ENCODE peak calls at places on chromosomes 7 and 10, in nine cellular contexts. One of them, this sample, is unnamed.

GRCh38 chr7:92765725-92766124 is 70.6 kb downstream of the CDK6 start:
- DNase-seq in kidney: no peak
- DNase-seq in AG10803: peak; percentile 87
- DNase-seq in breast epithelium: no peak
- DNase-seq in Jurkat, Clone E6-1: no peak
- DNase-seq in activated CD4-positive, CD25-positive, alpha-beta regulatory T cell: no peak
- DNase-seq in EL: peak; percentile 93
- DNase-seq in activated effector memory CD4-positive, alpha-beta T cell treated with anti-CD3 and anti-CD28 coated beads, Interleukin-2, amount 50 U/mL, for 16 hours: no peak
- DNase-seq in stimulated activated CD4-positive, alpha-beta T cell treated with anti-CD3 and anti-CD28 coated beads, Interleukin-1b, Interleukin-23, amount 100 ng/mL, for 1 hour: no peak
- DNase-seq in this sample: no peak

GRCh38 chr10:76071638-76072317 is 640.4 kb downstream of the LRMDA start:
- DNase-seq in kidney: no peak
- DNase-seq in AG10803: peak; percentile 92
- DNase-seq in breast epithelium: no peak
- DNase-seq in Jurkat, Clone E6-1: no peak
- DNase-seq in activated CD4-positive, CD25-positive, alpha-beta regulatory T cell: no peak
- DNase-seq in EL: peak; percentile 6
- DNase-seq in activated effector memory CD4-positive, alpha-beta T cell treated with anti-CD3 and anti-CD28 coated beads, Interleukin-2, amount 50 U/mL, for 16 hours: no peak
- DNase-seq in stimulated activated CD4-positive, alpha-beta T cell treated with anti-CD3 and anti-CD28 coated beads, Interleukin-1b, Interleukin-23, amount 100 ng/mL, for 1 hour: no peak
- DNase-seq in this sample: no peak

GRCh38 chr10:94524146-94524545 is 21.4 kb upstream of the HELLS start:
- DNase-seq in kidney: no peak
- DNase-seq in AG10803: peak; percentile 77
- DNase-seq in breast epithelium: no peak
- DNase-seq in Jurkat, Clone E6-1: no peak
- DNase-seq in activated CD4-positive, CD25-positive, alpha-beta regulatory T cell: no peak
- DNase-seq in EL: peak; percentile 49
- DNase-seq in activated effector memory CD4-positive, alpha-beta T cell treated with anti-CD3 and anti-CD28 coated beads, Interleukin-2, amount 50 U/mL, for 16 hours: no peak
- DNase-seq in stimulated activated CD4-positive, alpha-beta T cell treated with anti-CD3 and anti-CD28 coated beads, Interleukin-1b, Interleukin-23, amount 100 ng/mL, for 1 hour: no peak
- DNase-seq in this sample: no peak

GRCh38 chr7:152424348-152425108 is 11.3 kb downstream of the KMT2C start:
- DNase-seq in kidney: no peak
- DNase-seq in AG10803: no peak
- DNase-seq in breast epithelium: no peak
- DNase-seq in Jurkat, Clone E6-1: no peak
- DNase-seq in activated CD4-positive, CD25-positive, alpha-beta regulatory T cell: no peak
- DNase-seq in EL: peak; percentile 31
- DNase-seq in activated effector memory CD4-positive, alpha-beta T cell treated with anti-CD3 and anti-CD28 coated beads, Interleukin-2, amount 50 U/mL, for 16 hours: no peak
- DNase-seq in stimulated activated CD4-positive, alpha-beta T cell treated with anti-CD3 and anti-CD28 coated beads, Interleukin-1b, Interleukin-23, amount 100 ng/mL, for 1 hour: no peak
- DNase-seq in this sample: no peak

GRCh38 chr10:104260775-104261115 is 6.1 kb downstream of the GSTO1 start:
- DNase-seq in kidney: no peak
- DNase-seq in AG10803: peak; percentile 42
- DNase-seq in breast epithelium: no peak
- DNase-seq in Jurkat, Clone E6-1: no peak
- DNase-seq in activated CD4-positive, CD25-positive, alpha-beta regulatory T cell: no peak
- DNase-seq in EL: peak; percentile 65
- DNase-seq in activated effector memory CD4-positive, alpha-beta T cell treated with anti-CD3 and anti-CD28 coated beads, Interleukin-2, amount 50 U/mL, for 16 hours: no peak
- DNase-seq in stimulated activated CD4-positive, alpha-beta T cell treated with anti-CD3 and anti-CD28 coated beads, Interleukin-1b, Interleukin-23, amount 100 ng/mL, for 1 hour: no peak
- DNase-seq in this sample: no peak

GRCh38 chr10:71753091-71753959 is 20.0 kb downstream of the VSIR start:
- DNase-seq in kidney: no peak
- DNase-seq in AG10803: no peak
- DNase-seq in breast epithelium: no peak
- DNase-seq in Jurkat, Clone E6-1: no peak
- DNase-seq in activated CD4-positive, CD25-positive, alpha-beta regulatory T cell: no peak
- DNase-seq in EL: no peak
- DNase-seq in activated effector memory CD4-positive, alpha-beta T cell treated with anti-CD3 and anti-CD28 coated beads, Interleukin-2, amount 50 U/mL, for 16 hours: no peak
- DNase-seq in stimulated activated CD4-positive, alpha-beta T cell treated with anti-CD3 and anti-CD28 coated beads, Interleukin-1b, Interleukin-23, amount 100 ng/mL, for 1 hour: no peak
- DNase-seq in this sample: no peak

GRCh38 chr7:148527717-148528168 is 62.8 kb upstream of the C7orf33 start:
- DNase-seq in kidney: peak; percentile 80
- DNase-seq in AG10803: peak; percentile 82
- DNase-seq in breast epithelium: peak; percentile 20
- DNase-seq in Jurkat, Clone E6-1: peak; percentile 91
- DNase-seq in activated CD4-positive, CD25-positive, alpha-beta regulatory T cell: peak; percentile 83
- DNase-seq in EL: peak; percentile 76
- DNase-seq in activated effector memory CD4-positive, alpha-beta T cell treated with anti-CD3 and anti-CD28 coated beads, Interleukin-2, amount 50 U/mL, for 16 hours: peak; percentile 94
- DNase-seq in stimulated activated CD4-positive, alpha-beta T cell treated with anti-CD3 and anti-CD28 coated beads, Interleukin-1b, Interleukin-23, amount 100 ng/mL, for 1 hour: peak; percentile 82
- DNase-seq in this sample: no peak

GRCh38 chr10:44937201-44938005 is 22.2 kb upstream of the RASSF4 start:
- DNase-seq in kidney: no peak
- DNase-seq in AG10803: peak; percentile 59
- DNase-seq in breast epithelium: no peak
- DNase-seq in Jurkat, Clone E6-1: no peak
- DNase-seq in activated CD4-positive, CD25-positive, alpha-beta regulatory T cell: no peak
- DNase-seq in EL: peak; percentile 54
- DNase-seq in activated effector memory CD4-positive, alpha-beta T cell treated with anti-CD3 and anti-CD28 coated beads, Interleukin-2, amount 50 U/mL, for 16 hours: no peak
- DNase-seq in stimulated activated CD4-positive, alpha-beta T cell treated with anti-CD3 and anti-CD28 coated beads, Interleukin-1b, Interleukin-23, amount 100 ng/mL, for 1 hour: no peak
- DNase-seq in this sample: no peak

GRCh38 chr10:110411047-110411410 is 86.7 kb upstream of the DUSP5 start:
- DNase-seq in kidney: peak; percentile 81
- DNase-seq in AG10803: peak; percentile 71
- DNase-seq in breast epithelium: peak; percentile 36
- DNase-seq in Jurkat, Clone E6-1: no peak
- DNase-seq in activated CD4-positive, CD25-positive, alpha-beta regulatory T cell: no peak
- DNase-seq in EL: peak; percentile 84
- DNase-seq in activated effector memory CD4-positive, alpha-beta T cell treated with anti-CD3 and anti-CD28 coated beads, Interleukin-2, amount 50 U/mL, for 16 hours: no peak
- DNase-seq in stimulated activated CD4-positive, alpha-beta T cell treated with anti-CD3 and anti-CD28 coated beads, Interleukin-1b, Interleukin-23, amount 100 ng/mL, for 1 hour: no peak
- DNase-seq in this sample: no peak

GRCh38 chr7:46444266-46444665 is 523.2 kb upstream of the IGFBP3 start:
- DNase-seq in kidney: no peak
- DNase-seq in AG10803: peak; percentile 21
- DNase-seq in breast epithelium: no peak
- DNase-seq in Jurkat, Clone E6-1: no peak
- DNase-seq in activated CD4-positive, CD25-positive, alpha-beta regulatory T cell: no peak
- DNase-seq in EL: peak; percentile 46
- DNase-seq in activated effector memory CD4-positive, alpha-beta T cell treated with anti-CD3 and anti-CD28 coated beads, Interleukin-2, amount 50 U/mL, for 16 hours: no peak
- DNase-seq in stimulated activated CD4-positive, alpha-beta T cell treated with anti-CD3 and anti-CD28 coated beads, Interleukin-1b, Interleukin-23, amount 100 ng/mL, for 1 hour: no peak
- DNase-seq in this sample: no peak

GRCh38 chr10:70982443-70982842 is 94.1 kb upstream of the PCBD1 start:
- DNase-seq in kidney: peak; percentile 32
- DNase-seq in AG10803: no peak
- DNase-seq in breast epithelium: no peak
- DNase-seq in Jurkat, Clone E6-1: no peak
- DNase-seq in activated CD4-positive, CD25-positive, alpha-beta regulatory T cell: no peak
- DNase-seq in EL: no peak
- DNase-seq in activated effector memory CD4-positive, alpha-beta T cell treated with anti-CD3 and anti-CD28 coated beads, Interleukin-2, amount 50 U/mL, for 16 hours: no peak
- DNase-seq in stimulated activated CD4-positive, alpha-beta T cell treated with anti-CD3 and anti-CD28 coated beads, Interleukin-1b, Interleukin-23, amount 100 ng/mL, for 1 hour: no peak
- DNase-seq in this sample: peak; percentile 51

GRCh38 chr10:102433619-102434046 is 1.3 kb upstream of the CUEDC2 start:
- DNase-seq in kidney: peak; percentile 65
- DNase-seq in AG10803: no peak
- DNase-seq in breast epithelium: no peak
- DNase-seq in Jurkat, Clone E6-1: no peak
- DNase-seq in activated CD4-positive, CD25-positive, alpha-beta regulatory T cell: no peak
- DNase-seq in EL: no peak
- DNase-seq in activated effector memory CD4-positive, alpha-beta T cell treated with anti-CD3 and anti-CD28 coated beads, Interleukin-2, amount 50 U/mL, for 16 hours: no peak
- DNase-seq in stimulated activated CD4-positive, alpha-beta T cell treated with anti-CD3 and anti-CD28 coated beads, Interleukin-1b, Interleukin-23, amount 100 ng/mL, for 1 hour: no peak
- DNase-seq in this sample: no peak

This sample was measured in chondrocyte.